ENCODE peak calls at places on chromosomes 7 and 10, in six cellular contexts. X is glutamatergic neuron, L is testis, T is hepatocyte, Y is NCI-H1105, B is GM12865. V is an unnamed sample.

GRCh38 chr10:102814873-102815661 is 22.1 kb downstream of the CYP17A1 start:
- DNase-seq in Y (no peak), L (peak), T (peak), X (peak), B (no peak), V (peak)

GRCh38 chr10:23439452-23439919 is 611 bp downstream of the OTUD1 start:
- DNase-seq in X (peak), L (no peak), T (no peak), Y (no peak), B (no peak), V (no peak)

GRCh38 chr10:77279207-77279606 is 358.4 kb downstream of the KCNMA1 start:
- DNase-seq in X (no peak), T (no peak), L (no peak), B (peak), Y (no peak), V (no peak)

GRCh38 chr7:3438352-3438751 is 137.3 kb downstream of the SDK1 start:
- DNase-seq in Y (no peak), L (no peak), B (no peak), X (no peak), T (no peak), V (no peak)

GRCh38 chr10:30857803-30858202 is 173.9 kb downstream of the ZNF438 start:
- DNase-seq in X (no peak), T (peak), B (no peak), Y (no peak), L (peak), V (no peak)

GRCh38 chr7:99375070-99375807 is 709 bp downstream of the ARPC1B start:
- DNase-seq in L (peak), B (peak), X (peak), T (peak), Y (peak), V (peak)

GRCh38 chr10:3980660-3981059 is 195.7 kb upstream of the KLF6 start:
- DNase-seq in B (no peak), L (no peak), T (no peak), Y (no peak), X (no peak), V (no peak)

GRCh38 chr10:86346169-86346793 is 20.3 kb downstream of the GRID1 start:
- DNase-seq in X (peak), L (no peak), T (no peak), B (no peak), Y (no peak), V (no peak)

GRCh38 chr7:30986738-30987137 is 23.0 kb downstream of the GHRHR start:
- DNase-seq in T (no peak), Y (no peak), B (no peak), X (no peak), L (no peak), V (no peak)

GRCh38 chr10:132707776-132708171 is 78.2 kb downstream of the NKX6-2 start:
- DNase-seq in T (no peak), B (no peak), Y (no peak), X (no peak), L (no peak), V (peak)

GRCh38 chr7:106891545-106892410 is 26.7 kb downstream of the PIK3CG start:
- DNase-seq in Y (peak), B (peak), T (no peak), L (no peak), X (no peak), V (no peak)

GRCh38 chr7:141562972-141563371 is 11.8 kb downstream of the AGK start:
- DNase-seq in T (no peak), B (no peak), Y (no peak), X (no peak), L (no peak), V (no peak)

GRCh38 chr10:92342801-92343200 is 51.8 kb downstream of the MARCHF5 start:
- DNase-seq in B (no peak), Y (no peak), L (no peak), T (no peak), X (no peak), V (no peak)

GRCh38 chr10:131736321-131736980 is 164.4 kb upstream of the PPP2R2D start:
- DNase-seq in T (no peak), L (no peak), X (no peak), B (no peak), Y (no peak), V (peak)

GRCh38 chr10:79058899-79059771 is 9.6 kb upstream of the ZMIZ1 start:
- DNase-seq in T (peak), L (no peak), B (no peak), X (no peak), Y (no peak), V (peak)

GRCh38 chr10:122140477-122140902 is 130.6 kb upstream of the BTBD16 start:
- DNase-seq in Y (no peak), T (no peak), B (no peak), X (peak), L (no peak), V (no peak)

GRCh38 chr10:18429335-18429734 is 222.1 kb downstream of the NSUN6 start:
- DNase-seq in L (no peak), B (no peak), T (no peak), Y (no peak), X (no peak), V (no peak)

GRCh38 chr7:33044986-33045385 is 17.6 kb downstream of the NT5C3A start:
- DNase-seq in T (no peak), L (no peak), B (peak), Y (no peak), X (no peak), V (no peak)

GRCh38 chr10:73262105-73262730 is 9.8 kb upstream of the MRPS16 start:
- DNase-seq in Y (no peak), T (no peak), X (no peak), B (no peak), L (no peak), V (no peak)

GRCh38 chr7:44278451-44279161 is 46.8 kb downstream of the CAMK2B start:
- DNase-seq in X (peak), B (no peak), Y (no peak), T (no peak), L (no peak), V (peak)

GRCh38 chr7:44893710-44894135 is 8.4 kb upstream of the PURB start:
- DNase-seq in X (no peak), T (no peak), L (no peak), B (no peak), Y (no peak), V (no peak)

GRCh38 chr10:43049081-43049551 is 27.8 kb upstream of the RET start:
- DNase-seq in L (no peak), B (no peak), Y (no peak), T (no peak), X (peak), V (peak)

GRCh38 chr10:48253970-48254657 is 20.4 kb downstream of the FRMPD2 start:
- DNase-seq in B (no peak), L (no peak), Y (no peak), T (no peak), X (no peak), V (no peak)

GRCh38 chr7:88217675-88218427 is 2.0 kb downstream of the SRI start:
- DNase-seq in L (no peak), Y (no peak), T (no peak), X (no peak), B (peak), V (no peak)

GRCh38 chr10:29947701-29948060 is 111.7 kb downstream of the JCAD start:
- DNase-seq in L (no peak), B (no peak), Y (no peak), T (no peak), X (no peak), V (no peak)

GRCh38 chr7:155585532-155585895 is 39.2 kb upstream of the CNPY1 start:
- DNase-seq in T (no peak), L (no peak), B (no peak), X (no peak), Y (no peak), V (no peak)

GRCh38 chr7:30975257-30975899 is 11.6 kb downstream of the GHRHR start:
- DNase-seq in L (no peak), X (no peak), B (no peak), Y (no peak), T (no peak), V (peak)

GRCh38 chr7:128154519-128154918 is 86.6 kb upstream of the LEP start:
- DNase-seq in L (no peak), T (no peak), X (no peak), Y (no peak), B (no peak), V (no peak)

GRCh38 chr7:12570529-12571461 is at the start of gene SCIN:
- DNase-seq in Y (no peak), X (peak), L (peak), B (peak), T (peak), V (no peak)

GRCh38 chr10:86100581-86101061 is 266.0 kb downstream of the GRID1 start:
- DNase-seq in X (no peak), L (no peak), B (peak), T (peak), Y (no peak), V (peak)

GRCh38 chr7:135501402-135501801 is 8.5 kb downstream of the CNOT4 start:
- DNase-seq in L (no peak), Y (no peak), X (no peak), B (no peak), T (no peak), V (no peak)

GRCh38 chr7:156456503-156457115 is 184.0 kb upstream of the RNF32 start:
- DNase-seq in B (no peak), X (no peak), Y (no peak), T (peak), L (no peak), V (no peak)

GRCh38 chr7:39942883-39943282 is 7.2 kb upstream of the CDK13 start:
- DNase-seq in T (no peak), Y (no peak), B (no peak), L (no peak), X (no peak), V (no peak)